ENCODE peak calls at places on chromosomes 1 and 21, in six cellular contexts. L is stimulated activated naive B cell treated with anti-CD40 and anti-IgM and Interleukin-4, amounts not matched to agents 10 μg/mL and 1 μg/mL and 100 μg/mL, for 72 hours; V is MM.1S; F is T-helper 9 cell; U is stimulated activated CD4-positive, alpha-beta T cell treated with anti-CD3 and anti-CD28 coated beads, Interleukin-1b, Interleukin-23, amount 100 ng/mL, for 1 hour; D is BJ. T is an unnamed sample.

GRCh38 chr1:101520302-101520701 is 283.5 kb downstream of the S1PR1 start:
- DNase-seq in L (no peak), V (peak; percentile 22), F (no peak), U (no peak), D (no peak), T (peak; percentile 18)

GRCh38 chr1:90579212-90579802 is 137.8 kb downstream of the BARHL2 start:
- DNase-seq in L (no peak), V (peak; percentile 48), F (no peak), U (no peak), D (no peak), T (no peak)

GRCh38 chr1:67159233-67159632 is 7.0 kb upstream of the IL23R start:
- DNase-seq in L (no peak), V (no peak), F (no peak), U (no peak), D (no peak), T (no peak)

GRCh38 chr21:26753822-26754221 is 91.4 kb downstream of the ADAMTS1 start:
- DNase-seq in L (no peak), V (no peak), F (no peak), U (no peak), D (no peak), T (no peak)

GRCh38 chr1:97603218-97603617 is 317.6 kb downstream of the DPYD start:
- DNase-seq in L (no peak), V (no peak), F (no peak), U (no peak), D (no peak), T (no peak)

GRCh38 chr1:112618114-112618720 is 724 bp downstream of the ST7L start:
- DNase-seq in L (peak; percentile 4), V (peak; percentile 16), F (no peak), U (peak; percentile 5), D (no peak), T (no peak)

GRCh38 chr1:230798491-230798890 is 51.3 kb downstream of the CAPN9 start:
- DNase-seq in L (no peak), V (no peak), F (no peak), U (no peak), D (no peak), T (no peak)

GRCh38 chr1:183278736-183279591 is 92.9 kb downstream of the LAMC2 start:
- DNase-seq in L (no peak), V (no peak), F (no peak), U (no peak), D (peak; percentile 80), T (no peak)

GRCh38 chr1:58476179-58476578 is 70.3 kb downstream of the OMA1 start:
- DNase-seq in L (no peak), V (no peak), F (no peak), U (no peak), D (no peak), T (no peak)

GRCh38 chr1:34885405-34886247 is 26.1 kb upstream of the SMIM12 start:
- DNase-seq in L (peak; percentile 39), V (no peak), F (peak; percentile 37), U (no peak), D (no peak), T (peak; percentile 66)